ENCODE peak calls at places on chromosomes 16 and 17, in four cellular contexts. O, S, J and Y are unnamed samples.

GRCh38 chr17:4332296-4332970 is 34.0 kb downstream of the UBE2G1 start:
- DNase-seq in O (no peak), J (no peak), S (no peak), Y (no peak)

GRCh38 chr17:47902039-47902744 is 6.2 kb downstream of the SP2 start:
- DNase-seq in O (no peak), S (no peak), J (no peak), Y (no peak)

GRCh38 chr17:33175565-33175964 is 117.5 kb downstream of the ASIC2 start:
- DNase-seq in J (no peak), O (no peak), S (no peak), Y (no peak)

GRCh38 chr17:51166987-51167931 is 1.0 kb downstream of the NME2 start:
- DNase-seq in J (peak; percentile 78), S (peak; percentile 85), O (peak; percentile 43), Y (no peak)

GRCh38 chr17:56786989-56787482 is 46.7 kb downstream of the C17orf67 start:
- DNase-seq in J (peak; percentile 6), O (no peak), S (no peak), Y (peak; percentile 87)

GRCh38 chr17:48444531-48445247 is 14.7 kb upstream of the SKAP1 start:
- DNase-seq in S (no peak), O (no peak), J (peak; percentile 45), Y (no peak)

GRCh38 chr16:77271532-77272426 is 72.6 kb downstream of the SYCE1L start:
- DNase-seq in S (no peak), O (no peak), J (no peak), Y (no peak)

GRCh38 chr16:87628940-87629339 is 26.6 kb downstream of the JPH3 start:
- DNase-seq in S (no peak), O (no peak), J (peak; percentile 39), Y (no peak)

GRCh38 chr17:73667184-73667959 is 23.1 kb upstream of the SDK2 start:
- DNase-seq in J (peak; percentile 39), O (no peak), S (no peak), Y (no peak)

GRCh38 chr16:11452746-11453344 is 107.6 kb downstream of the RMI2 start:
- DNase-seq in J (no peak), S (no peak), O (no peak), Y (no peak)

GRCh38 chr17:48593840-48594411 is 347 bp upstream of the HOXB5 start:
- DNase-seq in O (peak; percentile 65), J (peak; percentile 78), S (no peak), Y (no peak)

GRCh38 chr17:13786000-13786598 is 184.4 kb upstream of the HS3ST3A1 start:
- DNase-seq in O (no peak), S (no peak), J (no peak), Y (no peak)

GRCh38 chr17:1834378-1835149 is 4.8 kb downstream of the RPA1 start:
- DNase-seq in O (no peak), S (no peak), J (no peak), Y (no peak)

GRCh38 chr17:80795090-80795609 is 196.5 kb upstream of the CHMP6 start:
- DNase-seq in S (no peak), O (no peak), J (no peak), Y (no peak)

GRCh38 chr17:69501591-69502468 is 87.3 kb downstream of the MAP2K6 start:
- DNase-seq in J (peak; percentile 61), O (no peak), S (no peak), Y (no peak)

GRCh38 chr17:20702692-20703091 is 123.2 kb downstream of the CDRT15L2 start:
- DNase-seq in O (no peak), J (no peak), S (no peak), Y (no peak)

GRCh38 chr16:78743556-78743955 is 644.1 kb downstream of the WWOX start:
- DNase-seq in J (no peak), S (no peak), O (no peak), Y (no peak)

GRCh38 chr17:40922239-40922638 is 15.2 kb downstream of the KRT23 start:
- DNase-seq in J (no peak), O (no peak), S (no peak), Y (no peak)

GRCh38 chr16:7839568-7839967 is 506.9 kb downstream of the RBFOX1 start:
- DNase-seq in S (no peak), O (no peak), J (no peak), Y (no peak)

GRCh38 chr17:8326591-8327583 is 12.8 kb upstream of the ODF4 start:
- DNase-seq in S (peak; percentile 79), O (peak; percentile 48), J (no peak), Y (no peak)

GRCh38 chr17:41354538-41354937 is 3.9 kb upstream of the KRT33A start:
- DNase-seq in J (no peak), S (no peak), O (no peak), Y (no peak)

GRCh38 chr16:75494696-75495601 is at the start of gene CHST6:
- DNase-seq in O (peak; percentile 41), S (peak; percentile 60), J (no peak), Y (no peak)

GRCh38 chr17:182164-182751 is 808 bp upstream of the DOC2B start:
- DNase-seq in O (no peak), J (no peak), S (peak; percentile 95), Y (no peak)

GRCh38 chr17:82909322-82909904 is 69.6 kb upstream of the ZNF750 start:
- DNase-seq in S (peak; percentile 98), O (no peak), J (no peak), Y (no peak)

GRCh38 chr17:27384261-27384701 is 72.0 kb upstream of the KSR1 start:
- DNase-seq in S (peak; percentile 86), O (peak; percentile 68), J (no peak), Y (peak; percentile 88)

GRCh38 chr16:89114159-89114981 is 20.7 kb downstream of the ACSF3 start:
- DNase-seq in J (peak; percentile 40), O (peak; percentile 10), S (peak; percentile 51), Y (peak; percentile 63)

GRCh38 chr16:86990451-86990850 is 326.7 kb downstream of the C16orf95 start:
- DNase-seq in O (no peak), J (no peak), S (no peak), Y (no peak)

GRCh38 chr17:80539022-80539421 is 5.6 kb upstream of the RPTOR start:
- DNase-seq in O (no peak), S (no peak), J (peak; percentile 63), Y (no peak)

GRCh38 chr16:8928467-8928957 is 35.2 kb downstream of the USP7 start:
- DNase-seq in J (no peak), O (no peak), S (no peak), Y (no peak)

GRCh38 chr16:51896013-51896412 is 650.9 kb downstream of the TOX3 start:
- DNase-seq in S (no peak), O (no peak), J (no peak), Y (no peak)

GRCh38 chr16:51898872-51899271 is 648.1 kb downstream of the TOX3 start:
- DNase-seq in O (no peak), J (no peak), S (no peak), Y (no peak)

GRCh38 chr16:51900221-51900780 is 646.6 kb downstream of the TOX3 start:
- DNase-seq in O (no peak), J (no peak), S (no peak), Y (no peak)
- H3K4me1 ChIP-seq in O (no peaks in the 10 kb centered on the region), J (no peaks in the 10 kb centered on the region), S (no peaks in the 10 kb centered on the region), Y (no peaks in the 10 kb centered on the region)

DNA sequence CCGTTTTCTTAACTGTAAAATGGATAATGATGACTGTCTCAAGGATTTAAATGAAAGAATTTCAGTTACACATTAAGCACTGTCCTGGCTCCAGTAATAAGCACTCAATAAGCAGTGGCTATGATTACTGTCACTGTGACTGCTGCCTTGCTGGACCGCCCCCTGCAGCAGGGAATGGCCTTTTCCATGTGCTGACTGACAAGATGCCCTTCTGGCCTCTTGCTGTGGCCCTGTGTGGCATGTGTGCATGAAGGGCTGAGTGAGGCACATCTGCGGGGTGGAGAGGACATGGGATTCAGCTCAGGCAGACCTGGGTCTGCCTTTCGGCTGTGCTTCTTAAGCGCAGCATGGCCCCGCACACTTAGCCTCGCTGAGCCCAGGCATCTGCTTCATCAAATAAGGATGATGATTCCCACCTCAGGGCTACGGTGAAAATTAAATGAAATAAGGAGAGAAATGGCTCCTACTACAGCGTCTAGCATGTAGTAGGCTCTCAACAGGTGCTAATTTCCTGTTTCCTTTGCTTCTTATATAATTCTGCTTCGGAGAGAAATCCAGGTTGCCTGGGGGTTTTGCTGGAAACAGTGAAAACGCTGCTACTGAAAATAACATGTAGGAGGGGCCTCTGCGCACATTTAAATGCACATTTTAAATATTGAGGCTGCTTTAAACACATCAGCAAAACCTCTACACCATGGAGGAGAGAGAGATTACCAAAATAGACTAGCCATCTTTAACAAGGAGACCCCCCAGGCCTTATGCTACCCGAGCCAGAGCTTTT is 183.9 kb downstream of the PARN start:
- DNase-seq in O (no peak), J (no peak), S (no peak), Y (no peak)
- H3K4me1 ChIP-seq in O (peaks cover 15% of the 10 kb centered on the region), J (no peaks in the 10 kb centered on the region), S (no peaks in the 10 kb centered on the region), Y (peaks cover 6% of the 10 kb centered on the region)

DNA sequence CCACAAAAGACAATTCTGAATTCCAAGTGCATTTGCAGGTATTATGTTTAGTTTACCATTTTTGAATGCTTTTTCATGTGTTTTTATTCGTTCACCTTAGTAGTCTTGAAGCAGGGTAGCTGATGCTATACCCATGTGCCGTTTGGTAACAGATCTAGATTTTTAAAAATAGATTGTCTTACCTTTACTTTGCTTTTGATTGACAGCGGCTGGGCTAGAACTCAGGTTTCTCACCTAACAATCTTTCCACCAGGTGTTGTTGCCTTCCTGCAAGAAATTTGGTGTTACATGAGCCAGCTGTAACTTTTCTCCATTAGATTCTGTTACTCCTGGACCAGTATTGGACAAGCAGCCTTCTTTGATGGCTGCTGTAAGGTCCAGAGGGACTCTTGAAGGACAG is 1.5 kb upstream of the FTSJ3 start:
- DNase-seq in O (no peak), S (no peak), J (no peak), Y (no peak)
- H3K4me1 ChIP-seq in O (peaks cover 54% of the 10 kb centered on the region), S (peaks cover 21% of the 10 kb centered on the region), J (peaks cover 23% of the 10 kb centered on the region), Y (peaks cover 8% of the 10 kb centered on the region)

GRCh38 chr16:84876873-84877606 is 57.3 kb downstream of the CRISPLD2 start:
- DNase-seq in J (no peak), S (peak; percentile 14), O (peak; percentile 6), Y (no peak)

GRCh38 chr16:84875846-84876245 is 56.1 kb downstream of the CRISPLD2 start:
- DNase-seq in S (no peak), O (no peak), J (no peak), Y (no peak)

GRCh38 chr16:84874004-84874435 is 54.2 kb downstream of the CRISPLD2 start:
- DNase-seq in J (peak; percentile 55), S (no peak), O (peak; percentile 5), Y (no peak)

GRCh38 chr16:84874983-84875382 is 55.2 kb downstream of the CRISPLD2 start:
- DNase-seq in S (no peak), O (no peak), J (no peak), Y (no peak)

GRCh38 chr16:84874553-84874952 is 54.8 kb downstream of the CRISPLD2 start:
- DNase-seq in J (no peak), S (no peak), O (no peak), Y (no peak)
- H3K4me1 ChIP-seq in J (peaks cover 60% of the 10 kb centered on the region), S (no peaks in the 10 kb centered on the region), O (peaks cover 4% of the 10 kb centered on the region), Y (peaks cover under 1% of the 10 kb centered on the region)

GRCh38 chr16:2163211-2163881 is 7.8 kb downstream of the TRAF7 start:
- DNase-seq in J (no peak), O (no peak), S (no peak), Y (peak; percentile 91)
- H3K4me1 ChIP-seq in J (no peaks in the 10 kb centered on the region), O (peaks cover 31% of the 10 kb centered on the region), S (no peaks in the 10 kb centered on the region), Y (peaks cover 46% of the 10 kb centered on the region)

DNA sequence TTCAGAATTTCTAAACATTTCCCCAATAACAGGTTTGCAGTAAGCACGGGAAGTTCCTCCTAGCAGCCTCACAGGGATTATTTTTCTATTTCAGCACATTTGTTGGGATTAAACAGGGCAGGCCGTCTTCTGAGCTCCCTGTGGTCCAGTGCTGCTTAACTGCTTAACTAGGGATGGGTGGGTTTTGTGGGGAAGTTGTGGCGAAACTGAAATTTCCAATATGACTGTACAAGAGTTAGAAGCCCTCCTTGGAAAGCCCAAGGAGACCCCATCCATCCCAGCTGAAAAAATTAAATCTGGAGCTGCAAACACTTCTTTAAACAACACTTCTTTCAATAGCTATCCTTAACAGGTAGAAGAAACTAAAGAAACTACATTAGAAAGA is 22.2 kb downstream of the FAM117A start:
- DNase-seq in O (no peak), J (no peak), S (no peak), Y (no peak)
- H3K4me1 ChIP-seq in O (peaks cover 97% of the 10 kb centered on the region), J (peaks cover 97% of the 10 kb centered on the region), S (peaks cover 33% of the 10 kb centered on the region), Y (no peaks in the 10 kb centered on the region)